ENCODE peak calls at places on chromosomes 13 and 19, in six cellular contexts. H, K, A, B, D and J are unnamed samples.
A peak's percentile ranks its signal among the peaks of the same experiment; 100 is the strongest.

GRCh38 chr19:54297759-54298305 is 15.1 kb downstream of the LILRA5 start:
- DNase-seq in H (no peak), K (peak; percentile 5), A (no peak), B (no peak), D (no peak), J (no peak)

GRCh38 chr19:8445488-8446001 is 770 bp downstream of the HNRNPM start:
- DNase-seq in H (peak; percentile 40), K (peak; percentile 53), A (no peak), B (peak; percentile 52), D (no peak), J (peak; percentile 50)

GRCh38 chr19:42216653-42217521 is 590 bp downstream of the DEDD2 start:
- DNase-seq in H (no peak), K (peak; percentile 27), A (no peak), B (peak; percentile 53), D (no peak), J (no peak)

GRCh38 chr13:46913757-46914156 is 16.9 kb upstream of the HTR2A start:
- DNase-seq in H (no peak), K (no peak), A (no peak), B (no peak), D (no peak), J (no peak)

GRCh38 chr13:65917731-65918130 is 1312.4 kb downstream of the PCDH9 start:
- DNase-seq in H (no peak), K (no peak), A (no peak), B (no peak), D (peak; percentile 41), J (no peak)

GRCh38 chr13:67353891-67354459 is 123.8 kb upstream of the PCDH9 start:
- DNase-seq in H (no peak), K (peak; percentile 16), A (no peak), B (no peak), D (no peak), J (no peak)

GRCh38 chr19:14366529-14366928 is 14.7 kb upstream of the ADGRE5 start:
- DNase-seq in H (peak; percentile 94), K (peak; percentile 94), A (no peak), B (peak; percentile 87), D (no peak), J (peak; percentile 94)

GRCh38 chr13:113636266-113636963 is 21.6 kb downstream of the ATP4B start:
- DNase-seq in H (no peak), K (no peak), A (no peak), B (no peak), D (no peak), J (no peak)

GRCh38 chr19:35471946-35472345 is 18.3 kb downstream of the KRTDAP start:
- DNase-seq in H (no peak), K (no peak), A (no peak), B (no peak), D (no peak), J (no peak)

GRCh38 chr19:44141191-44142013 is at the start of gene ZNF234:
- DNase-seq in H (peak; percentile 67), K (peak; percentile 83), A (peak; percentile 50), B (peak; percentile 71), D (peak; percentile 49), J (peak; percentile 86)

GRCh38 chr19:46067691-46068090 is 26.9 kb upstream of the IGFL4 start:
- DNase-seq in H (no peak), K (no peak), A (no peak), B (peak; percentile 68), D (no peak), J (no peak)

GRCh38 chr19:32570081-32570785 is 10.8 kb upstream of the PDCD5 start:
- DNase-seq in H (peak; percentile 61), K (peak; percentile 79), A (peak; percentile 24), B (peak; percentile 49), D (no peak), J (peak; percentile 49)

GRCh38 chr19:40701758-40702157 is 11.3 kb upstream of the NUMBL start:
- DNase-seq in H (no peak), K (no peak), A (no peak), B (no peak), D (no peak), J (no peak)

GRCh38 chr19:38701455-38702063 is 42.7 kb downstream of the CAPN12 start:
- DNase-seq in H (no peak), K (no peak), A (no peak), B (no peak), D (no peak), J (no peak)

GRCh38 chr19:15464394-15465385 is at the start of gene RASAL3:
- DNase-seq in H (peak; percentile 64), K (no peak), A (no peak), B (no peak), D (no peak), J (no peak)

GRCh38 chr13:65784088-65784816 is 1445.9 kb downstream of the PCDH9 start:
- DNase-seq in H (no peak), K (no peak), A (no peak), B (no peak), D (no peak), J (no peak)

GRCh38 chr13:52850396-52851152 is 2.1 kb upstream of the PCDH8 start:
- DNase-seq in H (no peak), K (peak; percentile 62), A (peak; percentile 11), B (peak; percentile 42), D (no peak), J (peak; percentile 74)

GRCh38 chr19:19506592-19506991 is 8.8 kb downstream of the TSSK6 start:
- DNase-seq in H (no peak), K (no peak), A (no peak), B (no peak), D (no peak), J (no peak)

GRCh38 chr19:6534451-6535093 is 3.7 kb downstream of the TNFSF9 start:
- DNase-seq in H (no peak), K (no peak), A (no peak), B (no peak), D (no peak), J (no peak)

GRCh38 chr19:31838163-31838798 is 489.0 kb upstream of the TSHZ3 start:
- DNase-seq in H (no peak), K (no peak), A (no peak), B (no peak), D (no peak), J (no peak)

GRCh38 chr19:13834308-13834790 is 39.1 kb downstream of the ZSWIM4 start:
- DNase-seq in H (peak; percentile 33), K (peak; percentile 65), A (no peak), B (peak; percentile 73), D (no peak), J (peak; percentile 73)

GRCh38 chr19:876089-876488 is 16.6 kb downstream of the CFD start:
- DNase-seq in H (no peak), K (no peak), A (no peak), B (no peak), D (no peak), J (no peak)

GRCh38 chr13:98232456-98232855 is 55.4 kb upstream of the RNF113B start:
- DNase-seq in H (no peak), K (no peak), A (no peak), B (no peak), D (no peak), J (no peak)

GRCh38 chr13:85509512-85509911 is 289.7 kb downstream of the SLITRK6 start:
- DNase-seq in H (no peak), K (peak; percentile 67), A (no peak), B (peak; percentile 85), D (no peak), J (peak; percentile 28)

GRCh38 chr19:14786421-14786851 is 8.1 kb upstream of the ADGRE2 start:
- DNase-seq in H (no peak), K (peak; percentile 43), A (no peak), B (no peak), D (no peak), J (peak; percentile 36)

GRCh38 chr13:111976474-111977183 is 90.3 kb upstream of the SOX1 start:
- DNase-seq in H (no peak), K (no peak), A (no peak), B (no peak), D (no peak), J (no peak)

GRCh38 chr13:46687810-46688209 is 109.2 kb downstream of the ESD start:
- DNase-seq in H (peak; percentile 34), K (peak; percentile 65), A (no peak), B (peak; percentile 50), D (no peak), J (peak; percentile 56)

DNA sequence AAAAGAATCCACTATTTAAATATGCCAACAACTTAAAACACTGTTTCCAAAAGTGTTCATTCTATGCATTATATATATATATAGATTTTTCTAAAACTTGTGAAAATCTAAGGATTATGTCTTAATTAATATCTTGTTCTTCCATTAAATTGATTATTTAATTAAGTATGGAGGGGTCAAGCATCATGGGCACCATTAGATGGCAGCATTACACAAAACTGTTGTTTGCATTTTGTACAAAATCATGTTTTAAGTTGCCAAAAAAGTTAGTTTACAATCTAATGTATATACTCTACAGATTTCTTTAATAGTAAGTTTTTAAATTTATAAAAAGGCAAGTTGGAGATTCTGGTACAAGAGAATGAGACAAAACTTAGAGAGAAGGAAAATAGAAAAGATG is 213.2 kb upstream of the EDNRB start:
- DNase-seq in H (no peak), K (no peak), A (no peak), B (no peak), D (no peak), J (no peak)
- TF ChIP-seq CTCF in H (no peak), K (peak; percentile 21), A (peak; percentile 40), B (peak; percentile 30), D (peak; percentile 35), J (peak; percentile 25)

GRCh38 chr13:39676315-39676876 is 20.9 kb downstream of the COG6 start:
- DNase-seq in H (peak; percentile 14), K (peak; percentile 60), A (no peak), B (peak; percentile 21), D (no peak), J (peak; percentile 13)
- TF ChIP-seq CTCF in H (peak; percentile 81), K (no peak), A (peak; percentile 29), B (peak; percentile 42), D (peak; percentile 40), J (peak; percentile 56)

DNA sequence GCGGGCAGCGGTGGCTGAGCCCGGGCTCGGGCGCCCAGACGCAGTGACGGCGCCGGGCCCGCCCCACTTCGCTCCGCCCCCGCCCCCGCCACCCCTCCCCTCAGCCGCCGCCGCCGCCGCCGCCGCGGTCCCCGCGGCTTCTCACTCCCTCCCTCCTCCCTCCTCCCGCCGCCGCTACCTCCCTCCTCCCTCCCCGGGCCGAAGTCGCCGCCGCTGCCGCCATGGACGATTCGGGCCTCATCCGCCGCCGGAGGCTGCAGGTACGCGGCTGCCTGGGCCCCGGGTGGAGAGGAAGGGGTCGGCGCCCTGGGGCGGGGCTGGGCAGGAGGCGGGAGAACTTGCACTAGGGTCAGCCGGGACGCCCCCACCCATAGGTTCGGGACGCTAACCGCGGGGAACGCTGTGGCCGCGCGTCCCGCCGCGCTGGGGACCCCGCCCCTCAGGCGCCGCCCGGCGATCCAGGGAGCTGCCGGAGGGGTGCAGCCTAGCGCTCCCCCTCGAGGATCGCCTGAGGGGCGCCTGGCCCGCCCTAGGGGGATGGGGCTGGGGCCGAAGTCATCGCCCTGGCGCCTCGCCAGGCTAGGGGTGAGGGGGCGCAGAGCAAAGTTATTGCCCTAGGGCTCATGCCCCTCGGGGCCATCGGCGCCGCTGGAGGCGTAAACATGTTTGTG is 497 bp downstream of the RTBDN start:
- DNase-seq in H (no peak), K (peak; percentile 47), A (no peak), B (no peak), D (no peak), J (peak; percentile 50)
- TF ChIP-seq CTCF in H (no peak), K (no peak), A (no peak), B (no peak), D (no peak), J (no peak)

DNA sequence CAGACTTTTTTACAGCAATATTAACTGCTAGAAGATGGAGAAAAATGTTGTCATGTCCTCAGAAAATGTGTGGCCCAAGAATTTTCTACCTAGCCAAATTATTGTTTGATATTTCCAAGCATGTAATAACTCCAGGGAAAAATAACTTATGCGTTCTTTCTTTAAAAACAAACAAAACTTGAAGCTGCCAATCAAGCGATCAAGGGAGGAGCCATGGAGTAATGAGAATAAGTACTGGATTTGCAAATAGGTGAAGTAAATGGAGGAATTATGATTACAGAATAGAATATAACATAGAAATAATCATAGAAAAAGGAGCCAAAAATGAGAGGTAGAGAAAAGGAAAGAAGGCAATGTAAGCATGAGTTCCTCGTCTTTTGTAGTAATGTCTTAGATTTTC is 225.3 kb downstream of the DLEU7 start:
- DNase-seq in H (no peak), K (no peak), A (no peak), B (no peak), D (no peak), J (no peak)
- TF ChIP-seq CTCF in H (no peak), K (no peak), A (no peak), B (no peak), D (no peak), J (no peak)